ENCODE peak calls at places on chromosomes 6 and 20, in four cellular contexts. L is GM06990, H is HFF-Myc, I is adrenal gland. T is an unnamed sample.

GRCh38 chr6:131640576-131640975 is 3.5 kb downstream of the ENPP3 start:
- DNase-seq in L (no peak), H (no peak), I (no peak), T (no peak)

GRCh38 chr6:163724196-163724595 is 309.7 kb downstream of the QKI start:
- DNase-seq in L (no peak), H (no peak), I (no peak), T (no peak)

GRCh38 chr6:137808836-137809315 is 58.2 kb upstream of the TNFAIP3 start:
- DNase-seq in L (no peak), H (no peak), I (no peak), T (no peak)

GRCh38 chr6:85417336-85417735 is 32.5 kb upstream of the NT5E start:
- DNase-seq in L (no peak), H (no peak), I (no peak), T (no peak)

GRCh38 chr6:137881522-137881886 is 14.4 kb downstream of the TNFAIP3 start:
- DNase-seq in L (no peak), H (no peak), I (no peak), T (no peak)

GRCh38 chr6:139540276-139540675 is 165.8 kb upstream of the CITED2 start:
- DNase-seq in L (no peak), H (no peak), I (no peak), T (no peak)

GRCh38 chr6:56516003-56516402 is 126.7 kb downstream of the DST start:
- DNase-seq in L (no peak), H (no peak), I (no peak), T (no peak)

GRCh38 chr6:137926207-137926731 is 59.2 kb downstream of the TNFAIP3 start:
- DNase-seq in L (no peak), H (peak), I (no peak), T (no peak)

GRCh38 chr6:52390361-52390727 is 28.4 kb downstream of the PAQR8 start:
- DNase-seq in L (no peak), H (peak), I (no peak), T (peak)

GRCh38 chr6:99064769-99065168 is 117.0 kb upstream of the FBXL4 start:
- DNase-seq in L (no peak), H (no peak), I (no peak), T (no peak)

DNA sequence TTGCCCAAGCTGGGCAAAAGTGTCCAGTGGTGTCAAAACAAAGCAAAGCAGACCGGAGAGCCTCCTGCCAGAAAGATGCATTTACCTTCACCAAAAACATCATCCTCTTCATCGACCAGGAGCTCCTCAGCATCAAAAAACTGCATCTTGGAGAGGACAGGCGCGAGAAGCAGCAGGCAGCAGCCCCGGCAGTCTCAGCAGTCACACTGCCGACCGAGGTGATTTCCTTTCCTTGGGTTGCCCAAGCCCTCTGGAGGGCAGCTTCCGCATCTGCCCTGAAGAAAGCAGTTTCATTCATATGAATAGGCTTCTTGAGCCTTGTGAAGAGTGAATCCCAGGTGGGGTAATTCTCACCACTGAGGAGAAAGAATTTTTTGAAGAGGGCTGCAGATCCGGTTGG is at the start of gene RIPOR2:
- DNase-seq in L (peak), H (no peak), I (no peak), T (no peak)
- TF ChIP-seq CTCF in L (peak), H (no peak), I (no peak), T (peak)

GRCh38 chr6:16969699-16970695 is 131.9 kb upstream of the STMND1 start:
- DNase-seq in L (no peak), H (no peak), I (no peak), T (no peak)
- TF ChIP-seq CTCF in L (no peak), H (no peak), I (no peak), T (no peak)

DNA sequence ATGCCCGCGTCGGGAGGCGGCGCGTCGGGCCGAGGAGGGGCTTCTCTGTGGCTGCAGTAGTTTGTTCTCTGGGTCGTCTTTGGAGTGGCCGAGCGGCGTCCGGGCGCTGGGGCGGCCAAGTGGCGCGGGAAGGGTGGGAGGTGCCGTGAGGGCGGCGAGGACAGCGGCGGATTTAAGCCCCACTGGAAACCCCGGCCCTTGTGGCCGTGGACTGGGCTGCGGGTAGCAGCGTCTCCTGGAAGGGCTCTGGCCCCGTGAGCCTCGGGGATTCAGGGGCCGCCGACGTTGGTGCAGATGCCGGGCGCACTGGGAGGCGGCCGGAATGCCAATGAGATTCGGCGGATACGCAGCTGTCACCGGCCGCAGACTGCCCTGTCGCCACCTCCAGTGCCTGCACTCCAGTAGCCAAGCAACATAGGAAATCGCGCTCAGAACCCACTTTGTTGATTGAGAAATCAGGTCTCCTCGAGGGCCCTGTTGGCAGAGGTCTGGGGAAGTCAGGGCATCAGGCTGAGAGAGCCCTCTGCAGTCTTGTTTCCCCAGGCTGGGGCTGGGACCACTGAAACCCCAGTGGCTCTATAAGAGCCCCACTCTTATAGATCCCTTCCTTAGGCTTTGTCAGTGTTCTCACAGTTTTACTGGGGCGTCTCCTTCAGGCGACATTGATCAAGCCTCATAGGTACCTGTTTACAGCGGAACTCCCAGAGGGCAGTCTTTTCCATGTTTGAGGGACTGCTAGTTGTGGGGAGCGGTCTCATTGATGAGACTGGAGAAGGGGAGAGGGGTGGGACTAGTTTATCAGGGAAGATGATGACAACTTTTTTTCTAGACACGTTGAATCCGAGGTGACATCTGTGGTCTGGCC is 642 bp downstream of the GZF1 start:
- DNase-seq in L (no peak), H (no peak), I (peak), T (no peak)
- TF ChIP-seq CTCF in L (no peak), H (no peak), I (no peak), T (no peak)

GRCh38 chr6:34439442-34439841 is 13.6 kb upstream of the RPS10 start:
- DNase-seq in L (no peak), H (no peak), I (no peak), T (no peak)
- TF ChIP-seq CTCF in L (no peak), H (no peak), I (no peak), T (no peak)

DNA sequence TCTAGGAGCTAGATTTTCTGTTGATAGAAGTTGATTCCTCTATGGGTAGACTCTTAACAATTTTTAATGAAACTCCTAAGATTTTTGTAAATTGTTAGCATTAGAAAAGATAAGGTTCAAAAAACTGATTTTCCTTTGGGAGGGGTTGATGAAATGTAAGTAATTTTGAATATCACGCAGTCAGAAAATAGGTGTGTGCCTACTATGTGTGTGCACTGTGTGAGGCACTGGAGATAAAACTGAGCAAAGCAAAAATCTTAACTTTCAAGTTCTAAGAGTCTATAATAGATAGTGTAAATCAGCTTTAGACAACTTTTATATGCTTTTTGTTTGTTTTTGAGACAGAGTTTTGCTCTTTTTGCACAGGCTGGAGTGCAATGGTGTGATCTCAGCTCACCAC is 53.3 kb downstream of the FAM217A start:
- DNase-seq in L (no peak), H (no peak), I (no peak), T (no peak)
- TF ChIP-seq CTCF in L (no peak), H (no peak), I (no peak), T (no peak)

GRCh38 chr20:41087325-41087685 is 50.0 kb upstream of the PLCG1 start:
- DNase-seq in L (no peak), H (no peak), I (no peak), T (no peak)

GRCh38 chr20:41091926-41092325 is 45.4 kb upstream of the PLCG1 start:
- DNase-seq in L (no peak), H (no peak), I (no peak), T (no peak)

GRCh38 chr20:41087777-41088176 is 49.6 kb upstream of the PLCG1 start:
- DNase-seq in L (no peak), H (no peak), I (no peak), T (no peak)

GRCh38 chr20:41086402-41087324 is 50.7 kb upstream of the PLCG1 start:
- DNase-seq in L (no peak), H (no peak), I (no peak), T (no peak)

DNA sequence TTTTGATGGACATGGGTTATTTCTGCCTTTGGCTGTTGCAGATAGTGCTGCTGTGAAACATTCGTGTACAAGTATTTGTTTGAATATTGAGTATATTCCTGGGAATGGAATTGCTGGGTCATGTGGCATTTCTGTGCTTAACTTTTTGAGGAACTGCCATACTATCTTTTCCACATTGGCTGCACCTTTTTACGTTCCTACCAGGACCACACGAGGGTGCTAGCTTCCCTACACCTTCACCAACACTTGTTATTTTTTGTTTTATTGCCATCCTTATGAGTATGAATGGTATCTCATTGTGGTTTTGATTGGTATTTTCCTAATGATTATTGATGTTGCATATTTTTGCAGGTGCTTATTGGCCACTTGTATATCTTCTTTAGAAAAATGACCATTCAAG is 47.8 kb upstream of the PLCG1 start:
- DNase-seq in L (no peak), H (no peak), I (no peak), T (no peak)
- TF ChIP-seq CTCF in L (no peak), H (no peak), I (no peak), T (no peak)

GRCh38 chr6:53476979-53477378 is 67.9 kb downstream of the GCLC start:
- DNase-seq in L (no peak), H (no peak), I (no peak), T (no peak)
- TF ChIP-seq CTCF in L (no peak), H (no peak), I (no peak), T (no peak)

DNA sequence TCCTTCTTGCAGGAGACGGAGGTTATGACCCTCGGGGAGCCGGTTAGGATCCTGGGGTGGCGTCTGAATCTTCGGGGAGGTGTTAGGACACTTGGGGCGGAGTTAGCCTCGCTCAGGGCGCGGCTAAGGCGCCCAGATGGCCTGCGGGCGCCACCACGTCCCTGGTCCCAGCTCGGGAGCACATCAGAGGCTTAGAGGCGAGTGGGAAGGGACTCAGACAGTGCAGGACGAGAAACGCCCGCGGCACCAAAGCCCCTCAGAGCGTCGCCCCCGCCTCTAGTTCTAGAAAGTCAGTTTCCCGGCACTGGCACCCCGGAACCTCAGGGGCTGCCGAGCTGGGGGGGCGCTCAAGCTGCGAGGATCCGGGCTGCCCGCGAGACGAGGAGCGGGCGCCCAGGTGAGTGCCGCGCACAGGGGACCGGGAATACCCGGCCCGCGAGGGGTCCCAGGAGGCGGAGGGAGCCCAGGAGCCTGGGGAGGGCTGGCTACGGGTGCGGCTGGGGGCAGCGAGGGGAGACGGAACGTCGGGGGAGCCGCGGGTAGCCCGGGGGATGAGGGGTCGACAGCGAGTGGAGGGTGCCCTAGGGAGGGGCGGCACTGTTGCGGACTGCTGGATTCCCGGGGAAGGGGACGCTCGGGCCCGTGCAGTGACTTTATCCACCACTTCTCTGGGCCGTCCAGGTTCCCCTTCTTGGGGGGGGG is at the start of gene HCK:
- DNase-seq in L (peak), H (no peak), I (no peak), T (peak)
- TF ChIP-seq CTCF in L (no peak), H (no peak), I (no peak), T (no peak)

GRCh38 chr6:42259841-42260395 is 42.3 kb upstream of the MRPS10 start:
- DNase-seq in L (no peak), H (no peak), I (no peak), T (no peak)

GRCh38 chr6:42260424-42260888 is 42.8 kb upstream of the MRPS10 start:
- DNase-seq in L (no peak), H (no peak), I (no peak), T (peak)

GRCh38 chr6:42263165-42263852 is 45.6 kb upstream of the MRPS10 start:
- DNase-seq in L (no peak), H (no peak), I (no peak), T (no peak)

GRCh38 chr6:42259286-42259685 is 41.6 kb upstream of the MRPS10 start:
- DNase-seq in L (no peak), H (no peak), I (no peak), T (no peak)

GRCh38 chr6:42260972-42261371 is 43.3 kb upstream of the MRPS10 start:
- DNase-seq in L (no peak), H (no peak), I (no peak), T (peak)
- TF ChIP-seq CTCF in L (peak), H (peak), I (peak), T (peak)

T was measured in GM13977.